ENCODE peak calls at places on chromosomes 1 and 21, in four cellular contexts. One of them, this sample, is unnamed.

GRCh38 chr1:201954263-201955008 is 867 bp upstream of the TIMM17A start:
- DNase-seq in GM12878: no peak
- DNase-seq in HepG2: no peak
- DNase-seq in K562: no peak
- DNase-seq in this sample: no peak

GRCh38 chr1:235739631-235740030 is 90.0 kb upstream of the GNG4 start:
- DNase-seq in HepG2: no peak
- DNase-seq in GM12878: no peak
- DNase-seq in K562: no peak
- DNase-seq in this sample: no peak

GRCh38 chr1:31763671-31764306 is 351 bp downstream of the ADGRB2 start:
- DNase-seq in GM12878: no peak
- DNase-seq in K562: no peak
- DNase-seq in HepG2: no peak
- DNase-seq in this sample: no peak

GRCh38 chr21:16426936-16427335 is 697.2 kb downstream of the USP25 start:
- DNase-seq in HepG2: no peak
- DNase-seq in GM12878: no peak
- DNase-seq in K562: no peak
- DNase-seq in this sample: no peak

GRCh38 chr1:201739492-201740085 is 89.4 kb upstream of the IPO9 start:
- DNase-seq in HepG2: no peak
- DNase-seq in GM12878: no peak
- DNase-seq in K562: no peak
- DNase-seq in this sample: peak

GRCh38 chr1:94009304-94009703 is 100.1 kb upstream of the GCLM start:
- DNase-seq in GM12878: no peak
- DNase-seq in HepG2: no peak
- DNase-seq in K562: no peak
- DNase-seq in this sample: no peak

GRCh38 chr1:22821027-22821426 is 110.4 kb downstream of the EPHB2 start:
- DNase-seq in K562: no peak
- DNase-seq in GM12878: no peak
- DNase-seq in HepG2: no peak
- DNase-seq in this sample: no peak

GRCh38 chr1:203165101-203165799 is 10.4 kb downstream of the MYBPH start:
- DNase-seq in K562: no peak
- DNase-seq in GM12878: no peak
- DNase-seq in HepG2: no peak
- DNase-seq in this sample: no peak

GRCh38 chr1:238823416-238823815 is 563.0 kb upstream of the CHRM3 start:
- DNase-seq in K562: no peak
- DNase-seq in HepG2: no peak
- DNase-seq in GM12878: no peak
- DNase-seq in this sample: no peak

GRCh38 chr1:185696419-185697150 is 37.6 kb upstream of the HMCN1 start:
- DNase-seq in K562: no peak
- DNase-seq in HepG2: no peak
- DNase-seq in GM12878: no peak
- DNase-seq in this sample: no peak

GRCh38 chr21:43321111-43321510 is 105.8 kb downstream of the SIK1 start:
- DNase-seq in GM12878: no peak
- DNase-seq in HepG2: no peak
- DNase-seq in K562: no peak
- DNase-seq in this sample: no peak

GRCh38 chr1:210294991-210295773 is 33.5 kb upstream of the HHAT start:
- DNase-seq in GM12878: no peak
- DNase-seq in K562: no peak
- DNase-seq in HepG2: no peak
- DNase-seq in this sample: peak

GRCh38 chr1:46413596-46413985 is 19.5 kb downstream of the FAAH start:
- DNase-seq in GM12878: no peak
- DNase-seq in HepG2: peak
- DNase-seq in K562: peak
- DNase-seq in this sample: peak

GRCh38 chr1:174643206-174643605 is 195.4 kb downstream of the GPR52 start:
- DNase-seq in K562: no peak
- DNase-seq in HepG2: no peak
- DNase-seq in GM12878: no peak
- DNase-seq in this sample: no peak

GRCh38 chr1:93713247-93713764 is 31.7 kb upstream of the BCAR3 start:
- DNase-seq in GM12878: no peak
- DNase-seq in HepG2: no peak
- DNase-seq in K562: no peak
- DNase-seq in this sample: no peak

GRCh38 chr1:96145486-96145885 is 576.1 kb upstream of the PTBP2 start:
- DNase-seq in K562: no peak
- DNase-seq in HepG2: no peak
- DNase-seq in GM12878: no peak
- DNase-seq in this sample: no peak

GRCh38 chr1:244917271-244917670 is 52.9 kb upstream of the HNRNPU start:
- DNase-seq in HepG2: no peak
- DNase-seq in K562: no peak
- DNase-seq in GM12878: no peak
- DNase-seq in this sample: no peak

GRCh38 chr1:27099154-27099903 is 55.6 kb downstream of the SLC9A1 start:
- DNase-seq in K562: peak
- DNase-seq in HepG2: peak
- DNase-seq in GM12878: no peak
- DNase-seq in this sample: peak

GRCh38 chr1:9107156-9107555 is 21.7 kb downstream of the GPR157 start:
- DNase-seq in GM12878: no peak
- DNase-seq in HepG2: no peak
- DNase-seq in K562: no peak
- DNase-seq in this sample: no peak

GRCh38 chr1:167926486-167926997 is 9.9 kb upstream of the DCAF6 start:
- DNase-seq in K562: peak
- DNase-seq in GM12878: no peak
- DNase-seq in HepG2: peak
- DNase-seq in this sample: peak

GRCh38 chr1:170932236-170932635 is 3.1 kb upstream of the MROH9 start:
- DNase-seq in K562: no peak
- DNase-seq in GM12878: peak
- DNase-seq in HepG2: no peak
- DNase-seq in this sample: no peak

GRCh38 chr1:19007491-19008441 is 51.3 kb upstream of the IFFO2 start:
- DNase-seq in K562: peak
- DNase-seq in GM12878: no peak
- DNase-seq in HepG2: peak
- DNase-seq in this sample: peak

GRCh38 chr1:2538376-2538775 is 8.3 kb upstream of the HES5 start:
- DNase-seq in K562: no peak
- DNase-seq in GM12878: no peak
- DNase-seq in HepG2: no peak
- DNase-seq in this sample: no peak

GRCh38 chr1:39671433-39671792 is 494 bp downstream of the NT5C1A start:
- DNase-seq in HepG2: no peak
- DNase-seq in K562: no peak
- DNase-seq in GM12878: no peak
- DNase-seq in this sample: peak

GRCh38 chr1:212269306-212269705 is 15.9 kb upstream of the PPP2R5A start:
- DNase-seq in K562: no peak
- DNase-seq in GM12878: no peak
- DNase-seq in HepG2: no peak
- DNase-seq in this sample: no peak

GRCh38 chr21:24045775-24046215 is 1561.5 kb downstream of the MRPL39 start:
- DNase-seq in HepG2: no peak
- DNase-seq in K562: peak
- DNase-seq in GM12878: no peak
- DNase-seq in this sample: peak

GRCh38 chr1:81437649-81438048 is 363.1 kb upstream of the ADGRL2 start:
- DNase-seq in GM12878: peak
- DNase-seq in K562: no peak
- DNase-seq in HepG2: no peak
- DNase-seq in this sample: no peak

GRCh38 chr21:43318841-43319781 is 107.8 kb downstream of the SIK1 start:
- DNase-seq in HepG2: no peak
- DNase-seq in K562: no peak
- DNase-seq in GM12878: peak
- DNase-seq in this sample: peak

GRCh38 chr1:244705268-244706234 is 52.6 kb downstream of the DESI2 start:
- DNase-seq in GM12878: no peak
- DNase-seq in K562: no peak
- DNase-seq in HepG2: no peak
- DNase-seq in this sample: no peak

GRCh38 chr1:14939527-14940284 is 213.8 kb upstream of the TMEM51 start:
- DNase-seq in K562: peak
- DNase-seq in HepG2: peak
- DNase-seq in GM12878: no peak
- DNase-seq in this sample: no peak

GRCh38 chr1:21592086-21592865 is 76.9 kb downstream of the RAP1GAP start:
- DNase-seq in HepG2: no peak
- DNase-seq in GM12878: no peak
- DNase-seq in K562: no peak
- DNase-seq in this sample: no peak

DNA sequence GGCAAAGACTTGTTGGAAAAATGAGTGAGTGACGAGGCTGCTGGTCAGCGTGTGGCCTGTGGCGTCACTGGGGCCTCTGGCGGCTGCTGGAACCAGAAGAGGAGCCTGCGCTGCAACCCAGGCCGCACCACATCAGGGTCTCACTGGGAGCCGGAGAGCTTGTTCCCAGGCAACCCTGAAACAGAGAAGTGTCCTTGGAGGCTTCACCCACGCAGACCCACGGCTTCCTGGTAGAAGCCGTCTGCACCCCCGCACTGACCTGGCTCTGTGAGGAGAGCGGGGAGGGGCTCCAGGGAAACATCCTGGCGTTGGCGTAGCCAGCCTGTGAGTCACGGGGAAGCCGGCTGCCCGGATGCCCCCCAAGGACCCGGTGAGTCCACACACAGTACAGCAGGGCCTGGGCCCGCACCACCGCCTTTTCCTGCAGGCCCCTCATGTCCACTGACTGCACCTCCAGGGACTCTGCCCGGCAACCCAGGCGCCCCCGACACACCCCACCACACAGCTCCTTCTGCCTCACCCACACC is 57.4 kb downstream of the COL6A1 start:
- DNase-seq in GM12878: no peak
- DNase-seq in HepG2: no peak
- DNase-seq in K562: no peak
- DNase-seq in this sample: no peak
- TF ChIP-seq ZBTB33 in GM12878: no peak
- TF ChIP-seq ZBTB33 in HepG2: no peak
- TF ChIP-seq ZBTB33 in K562: no peak
- TF ChIP-seq ZBTB33 in this sample: no peak

GRCh38 chr1:186730951-186731350 is 50.7 kb upstream of the PTGS2 start:
- DNase-seq in K562: no peak
- DNase-seq in GM12878: no peak
- DNase-seq in HepG2: no peak
- DNase-seq in this sample: no peak

GRCh38 chr1:186739515-186739914 is 59.3 kb upstream of the PTGS2 start:
- DNase-seq in HepG2: no peak
- DNase-seq in GM12878: no peak
- DNase-seq in K562: no peak
- DNase-seq in this sample: no peak

GRCh38 chr1:186738896-186739295 is 58.7 kb upstream of the PTGS2 start:
- DNase-seq in GM12878: no peak
- DNase-seq in K562: no peak
- DNase-seq in HepG2: no peak
- DNase-seq in this sample: no peak

GRCh38 chr1:186736971-186737685 is 56.9 kb upstream of the PTGS2 start:
- DNase-seq in HepG2: no peak
- DNase-seq in GM12878: no peak
- DNase-seq in K562: no peak
- DNase-seq in this sample: no peak

DNA sequence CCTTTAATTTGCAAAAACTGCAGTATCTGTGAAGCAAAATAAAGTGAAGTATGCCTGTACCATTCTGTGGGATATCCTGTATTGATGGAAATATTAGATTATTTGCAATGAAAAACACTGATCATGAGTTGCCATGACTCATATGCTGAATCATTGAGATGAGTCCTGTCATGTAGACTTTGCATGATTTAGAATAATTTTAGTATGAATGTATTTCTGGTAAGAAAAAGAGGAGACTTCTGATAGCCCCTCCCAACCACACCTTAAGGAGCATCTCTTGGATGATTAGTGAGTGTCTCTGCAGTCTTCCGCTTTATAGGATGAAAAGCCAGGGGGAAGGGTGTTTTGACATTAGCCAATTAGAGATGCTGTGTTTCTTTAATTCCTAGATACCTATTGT is 55.2 kb upstream of the PTGS2 start:
- DNase-seq in HepG2: no peak
- DNase-seq in K562: no peak
- DNase-seq in GM12878: no peak
- DNase-seq in this sample: no peak
- TF ChIP-seq GABPA in HepG2: no peak
- TF ChIP-seq GABPA in K562: no peak
- TF ChIP-seq GABPA in GM12878: no peak
- TF ChIP-seq GABPA in this sample: no peak

GRCh38 chr1:87981810-87982209 is 653.1 kb downstream of the LMO4 start:
- DNase-seq in HepG2: no peak
- DNase-seq in K562: no peak
- DNase-seq in GM12878: no peak
- DNase-seq in this sample: no peak

GRCh38 chr1:87985071-87985470 is 656.4 kb downstream of the LMO4 start:
- DNase-seq in K562: no peak
- DNase-seq in HepG2: no peak
- DNase-seq in GM12878: no peak
- DNase-seq in this sample: no peak

GRCh38 chr1:87989346-87989745 is 660.7 kb downstream of the LMO4 start:
- DNase-seq in GM12878: no peak
- DNase-seq in HepG2: no peak
- DNase-seq in K562: no peak
- DNase-seq in this sample: no peak

GRCh38 chr1:87983841-87984240 is 655.2 kb downstream of the LMO4 start:
- DNase-seq in HepG2: no peak
- DNase-seq in GM12878: no peak
- DNase-seq in K562: no peak
- DNase-seq in this sample: no peak

GRCh38 chr1:87986154-87986914 is 657.7 kb downstream of the LMO4 start:
- DNase-seq in HepG2: no peak
- DNase-seq in K562: no peak
- DNase-seq in GM12878: no peak
- DNase-seq in this sample: no peak
- TF ChIP-seq CTCF in HepG2: no peak
- TF ChIP-seq CTCF in K562: no peak
- TF ChIP-seq CTCF in GM12878: no peak
- TF ChIP-seq CTCF in this sample: no peak

DNA sequence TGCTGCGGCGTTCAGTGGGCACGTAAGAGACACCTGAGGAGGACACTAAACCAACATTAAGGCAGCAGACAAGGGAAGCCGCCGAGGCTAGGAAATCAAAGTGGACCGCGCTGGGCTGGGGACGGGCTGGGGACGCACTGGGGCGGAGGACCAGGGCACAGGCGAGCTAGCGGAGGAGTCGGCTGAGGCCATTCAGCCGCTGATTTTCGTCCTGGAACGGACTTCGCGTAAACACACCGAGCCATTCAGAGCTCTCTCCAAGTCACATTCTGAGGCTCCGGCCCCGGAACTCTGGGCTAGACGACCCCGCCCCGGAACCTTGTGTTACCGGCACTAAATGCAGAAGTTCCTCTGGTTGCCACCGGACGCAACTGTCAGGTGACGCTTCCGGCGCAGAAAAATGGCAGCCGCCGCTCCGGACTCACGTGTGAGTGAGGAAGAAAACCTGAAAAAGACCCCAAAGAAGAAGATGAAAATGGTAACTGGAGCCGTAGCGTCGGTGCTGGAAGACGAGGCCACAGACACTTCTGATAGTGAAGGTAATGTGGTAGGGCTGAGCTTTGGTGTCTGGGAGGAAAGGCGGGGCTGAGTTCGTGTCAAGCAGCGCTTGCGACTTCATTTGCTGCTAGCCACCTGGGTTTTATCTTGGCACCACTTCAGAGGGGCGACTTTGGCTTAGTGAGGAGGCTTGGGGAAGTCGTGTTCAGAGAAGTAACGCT is at the start of gene RRP15:
- DNase-seq in GM12878: peak
- DNase-seq in HepG2: peak
- DNase-seq in K562: peak
- DNase-seq in this sample: peak
- TF ChIP-seq ZBTB33 in GM12878: no peak
- TF ChIP-seq ZBTB33 in HepG2: peak
- TF ChIP-seq ZBTB33 in K562: peak
- TF ChIP-seq ZBTB33 in this sample: no peak